ENCODE peak calls at places on chromosomes 16 and 17, in six cellular contexts. C, B, K, J, Z and D are unnamed samples.

GRCh38 chr17:69235338-69236058 is 6.9 kb upstream of the ABCA10 start:
- DNase-seq in C (peak), B (peak), K (peak), J (peak), Z (peak), D (peak)

GRCh38 chr17:73292031-73292531 is 19.7 kb downstream of the CDC42EP4 start:
- DNase-seq in C (no peak), B (no peak), K (no peak), J (peak), Z (no peak), D (no peak)

GRCh38 chr17:10063730-10064221 is 134.6 kb downstream of the GAS7 start:
- DNase-seq in C (no peak), B (no peak), K (no peak), J (peak), Z (no peak), D (no peak)

GRCh38 chr17:58710948-58711552 is 18.6 kb downstream of the RAD51C start:
- DNase-seq in C (peak), B (peak), K (peak), J (peak), Z (peak), D (peak)

GRCh38 chr16:66391726-66392670 is 25.5 kb downstream of the CDH5 start:
- DNase-seq in C (peak), B (no peak), K (no peak), J (no peak), Z (no peak), D (no peak)

GRCh38 chr17:56593741-56594527 is 435 bp downstream of the NOG start:
- DNase-seq in C (peak), B (peak), K (no peak), J (no peak), Z (peak), D (peak)

GRCh38 chr16:52398491-52398960 is 148.4 kb downstream of the TOX3 start:
- DNase-seq in C (no peak), B (no peak), K (no peak), J (no peak), Z (no peak), D (no peak)

GRCh38 chr17:27532269-27533067 is 76.2 kb downstream of the KSR1 start:
- DNase-seq in C (no peak), B (no peak), K (no peak), J (peak), Z (no peak), D (peak)

GRCh38 chr17:2158011-2158410 is 103.1 kb downstream of the HIC1 start:
- DNase-seq in C (no peak), B (no peak), K (no peak), J (peak), Z (no peak), D (no peak)

GRCh38 chr16:49596119-49596518 is 222.5 kb downstream of the C16orf78 start:
- DNase-seq in C (peak), B (peak), K (no peak), J (peak), Z (no peak), D (no peak)

GRCh38 chr17:8372422-8372821 is 4.1 kb downstream of the KRABD2 start:
- DNase-seq in C (no peak), B (no peak), K (no peak), J (no peak), Z (no peak), D (no peak)

GRCh38 chr16:6682142-6682811 is 650.4 kb upstream of the RBFOX1 start:
- DNase-seq in C (peak), B (peak), K (peak), J (no peak), Z (peak), D (peak)

GRCh38 chr17:17545031-17545820 is 46.3 kb downstream of the PEMT start:
- DNase-seq in C (no peak), B (no peak), K (no peak), J (peak), Z (no peak), D (no peak)

GRCh38 chr16:85200471-85201278 is 88.4 kb upstream of the CIBAR2 start:
- DNase-seq in C (no peak), B (no peak), K (no peak), J (peak), Z (no peak), D (no peak)

GRCh38 chr17:78375401-78376079 is 2.9 kb upstream of the PGS1 start:
- DNase-seq in C (peak), B (no peak), K (no peak), J (peak), Z (peak), D (no peak)

GRCh38 chr16:51538707-51539604 is 387.9 kb upstream of the SALL1 start:
- DNase-seq in C (peak), B (peak), K (no peak), J (peak), Z (no peak), D (peak)

GRCh38 chr17:68749742-68750562 is 148.8 kb upstream of the FAM20A start:
- DNase-seq in C (no peak), B (no peak), K (no peak), J (no peak), Z (no peak), D (no peak)

GRCh38 chr16:3681206-3681605 is 26.7 kb downstream of the DNASE1 start:
- DNase-seq in C (no peak), B (no peak), K (no peak), J (no peak), Z (no peak), D (no peak)

DNA sequence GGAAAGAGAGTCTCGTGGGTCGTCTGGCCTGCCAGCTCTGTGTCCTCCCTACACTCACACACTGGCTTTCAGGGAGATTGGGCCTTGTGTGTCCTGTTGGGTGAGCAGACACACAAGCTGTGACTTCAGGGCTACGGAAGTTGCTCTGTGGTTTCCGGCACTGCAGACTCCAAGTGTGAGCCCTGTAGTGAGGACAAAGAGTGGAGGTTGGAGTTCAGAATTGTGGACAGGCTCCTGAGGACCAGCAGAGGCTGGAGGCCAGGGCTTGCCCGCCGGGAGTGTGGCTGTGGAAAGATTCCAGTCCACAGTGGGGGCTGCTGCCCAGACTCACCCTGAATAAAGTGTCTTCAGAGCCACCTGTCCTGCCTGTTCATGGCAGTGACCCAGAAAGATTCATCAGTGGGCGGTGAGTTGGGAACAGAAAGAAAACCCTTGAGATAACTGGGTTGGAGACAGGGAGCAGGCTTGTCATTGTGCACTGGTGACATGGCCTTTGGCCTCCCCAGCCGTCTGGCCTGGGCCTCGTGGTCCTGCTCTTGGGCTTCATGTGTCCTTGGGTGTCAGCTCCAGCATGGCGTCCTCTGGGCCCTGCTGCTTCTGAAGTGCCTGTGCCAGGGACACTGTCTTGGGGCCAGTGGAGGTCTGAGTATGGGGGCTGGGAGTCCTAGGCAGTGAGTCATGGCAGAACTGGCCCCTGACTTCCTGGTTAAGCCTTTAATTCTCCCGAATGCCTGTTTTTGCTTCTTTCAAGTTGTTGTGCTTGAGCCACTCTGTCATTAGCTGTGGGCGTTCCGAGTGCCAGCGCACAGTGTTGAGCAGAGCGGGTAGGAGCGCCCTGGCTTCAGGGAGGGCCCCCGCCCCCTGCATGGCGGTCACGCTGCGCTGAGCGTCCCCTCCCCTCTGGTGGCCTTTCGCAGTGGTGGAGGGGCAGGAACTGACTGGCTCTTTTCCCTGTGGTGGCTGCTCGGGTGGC is 19.9 kb upstream of the ZNF750 start:
- DNase-seq in C (peak), B (peak), K (no peak), J (no peak), Z (no peak), D (peak)
- H3K9ac ChIP-seq in C (no peak), B (no peak), K (no peak), J (no peak), Z (peak), D (peak)

GRCh38 chr17:40317880-40318834 is 9.2 kb downstream of the RARA start:
- DNase-seq in C (peak), B (peak), K (peak), J (peak), Z (peak), D (peak)

GRCh38 chr17:40321502-40322416 is 12.8 kb downstream of the RARA start:
- DNase-seq in C (no peak), B (no peak), K (no peak), J (no peak), Z (peak), D (no peak)

GRCh38 chr17:40320771-40321501 is 12.0 kb downstream of the RARA start:
- DNase-seq in C (peak), B (no peak), K (no peak), J (no peak), Z (peak), D (no peak)

GRCh38 chr17:40318835-40319332 is 9.9 kb downstream of the RARA start:
- DNase-seq in C (peak), B (no peak), K (no peak), J (no peak), Z (peak), D (no peak)

GRCh38 chr17:40319651-40320550 is 10.9 kb downstream of the RARA start:
- DNase-seq in C (no peak), B (no peak), K (no peak), J (no peak), Z (peak), D (peak)
- H3K9ac ChIP-seq in C (no peak), B (no peak), K (no peak), J (no peak), Z (peak), D (no peak)

GRCh38 chr16:89581861-89582563 is 6.5 kb downstream of the CPNE7 start:
- DNase-seq in C (no peak), B (no peak), K (no peak), J (peak), Z (peak), D (no peak)
- H3K9ac ChIP-seq in C (no peak), B (no peak), K (peak), J (peak), Z (peak), D (no peak)

GRCh38 chr17:19316756-19317358 is 45.7 kb downstream of the B9D1 start:
- DNase-seq in C (no peak), B (no peak), K (no peak), J (no peak), Z (no peak), D (no peak)
- H3K9ac ChIP-seq in C (no peak), B (no peak), K (no peak), J (no peak), Z (no peak), D (no peak)

GRCh38 chr17:3735515-3735914 is 11.8 kb downstream of the HASPIN start:
- DNase-seq in C (no peak), B (no peak), K (no peak), J (peak), Z (no peak), D (no peak)

GRCh38 chr17:3739422-3740124 is 15.9 kb downstream of the HASPIN start:
- DNase-seq in C (peak), B (peak), K (no peak), J (no peak), Z (no peak), D (no peak)

GRCh38 chr17:3740611-3741073 is 16.9 kb downstream of the HASPIN start:
- DNase-seq in C (peak), B (no peak), K (no peak), J (no peak), Z (no peak), D (peak)

GRCh38 chr17:3744032-3744431 is 20.3 kb downstream of the HASPIN start:
- DNase-seq in C (no peak), B (no peak), K (no peak), J (peak), Z (no peak), D (no peak)

GRCh38 chr17:3738562-3739295 is 15.0 kb downstream of the HASPIN start:
- DNase-seq in C (peak), B (peak), K (no peak), J (peak), Z (peak), D (peak)
- H3K9ac ChIP-seq in C (no peak), B (no peak), K (no peak), J (no peak), Z (no peak), D (peak)

GRCh38 chr16:57416084-57416483 is 11.5 kb downstream of the CCL17 start:
- DNase-seq in C (no peak), B (no peak), K (no peak), J (no peak), Z (no peak), D (no peak)
- H3K9ac ChIP-seq in C (no peak), B (no peak), K (peak), J (no peak), Z (no peak), D (no peak)

GRCh38 chr17:76141212-76142043 is at the start of gene FOXJ1:
- DNase-seq in C (peak), B (peak), K (peak), J (peak), Z (peak), D (peak)
- H3K9ac ChIP-seq in C (peak), B (no peak), K (peak), J (no peak), Z (peak), D (peak)

GRCh38 chr17:82704886-82705285 is 6.4 kb upstream of the RAB40B start:
- DNase-seq in C (no peak), B (no peak), K (no peak), J (no peak), Z (no peak), D (no peak)
- H3K9ac ChIP-seq in C (no peak), B (no peak), K (no peak), J (no peak), Z (peak), D (no peak)